ENCODE peak calls at places on chromosomes 5 and 9, in nine cellular contexts. One of them, this sample, is unnamed.

GRCh38 chr5:33905381-33905780 is 13.6 kb upstream of the ADAMTS12 start:
- DNase-seq in hepatocyte: no peak
- DNase-seq in neural progenitor cell: no peak
- DNase-seq in HCT116: no peak
- DNase-seq in PC-3: no peak
- DNase-seq in GM23248: no peak
- DNase-seq in OCI-LY7: no peak
- DNase-seq in SK-N-SH: no peak
- DNase-seq in GM23338: no peak
- DNase-seq in this sample: no peak

GRCh38 chr5:105032917-105033316 is 1470.3 kb upstream of the NUDT12 start:
- DNase-seq in hepatocyte: no peak
- DNase-seq in neural progenitor cell: no peak
- DNase-seq in HCT116: no peak
- DNase-seq in PC-3: no peak
- DNase-seq in GM23248: no peak
- DNase-seq in OCI-LY7: no peak
- DNase-seq in SK-N-SH: no peak
- DNase-seq in GM23338: no peak
- DNase-seq in this sample: no peak

GRCh38 chr5:16713386-16713928 is 96.7 kb upstream of the RETREG1 start:
- DNase-seq in hepatocyte: no peak
- DNase-seq in neural progenitor cell: peak; percentile 96
- DNase-seq in HCT116: no peak
- DNase-seq in PC-3: no peak
- DNase-seq in GM23248: peak; percentile 80
- DNase-seq in OCI-LY7: no peak
- DNase-seq in SK-N-SH: peak; percentile 82
- DNase-seq in GM23338: peak; percentile 73
- DNase-seq in this sample: no peak

GRCh38 chr9:133787749-133788015 is 49.5 kb upstream of the SARDH start:
- DNase-seq in hepatocyte: peak; percentile 42
- DNase-seq in neural progenitor cell: peak; percentile 61
- DNase-seq in HCT116: no peak
- DNase-seq in PC-3: no peak
- DNase-seq in GM23248: peak; percentile 15
- DNase-seq in OCI-LY7: peak; percentile 64
- DNase-seq in SK-N-SH: peak; percentile 77
- DNase-seq in GM23338: peak; percentile 63
- DNase-seq in this sample: no peak

GRCh38 chr5:111954516-111955337 is 197.7 kb upstream of the NREP start:
- DNase-seq in hepatocyte: no peak
- DNase-seq in neural progenitor cell: no peak
- DNase-seq in HCT116: no peak
- DNase-seq in PC-3: peak; percentile 13
- DNase-seq in GM23248: peak; percentile 72
- DNase-seq in OCI-LY7: no peak
- DNase-seq in SK-N-SH: no peak
- DNase-seq in GM23338: no peak
- DNase-seq in this sample: no peak

GRCh38 chr9:97578846-97579245 is 54.3 kb downstream of the TSTD2 start:
- DNase-seq in hepatocyte: no peak
- DNase-seq in neural progenitor cell: no peak
- DNase-seq in HCT116: no peak
- DNase-seq in PC-3: no peak
- DNase-seq in GM23248: no peak
- DNase-seq in OCI-LY7: no peak
- DNase-seq in SK-N-SH: no peak
- DNase-seq in GM23338: no peak
- DNase-seq in this sample: no peak

GRCh38 chr5:169302046-169302445 is 1.1 kb upstream of the SLIT3 start:
- DNase-seq in hepatocyte: no peak
- DNase-seq in neural progenitor cell: no peak
- DNase-seq in HCT116: no peak
- DNase-seq in PC-3: no peak
- DNase-seq in GM23248: no peak
- DNase-seq in OCI-LY7: no peak
- DNase-seq in SK-N-SH: no peak
- DNase-seq in GM23338: no peak
- DNase-seq in this sample: no peak

GRCh38 chr5:133441166-133441815 is 171.1 kb downstream of the FSTL4 start:
- DNase-seq in hepatocyte: no peak
- DNase-seq in neural progenitor cell: no peak
- DNase-seq in HCT116: no peak
- DNase-seq in PC-3: no peak
- DNase-seq in GM23248: no peak
- DNase-seq in OCI-LY7: no peak
- DNase-seq in SK-N-SH: no peak
- DNase-seq in GM23338: no peak
- DNase-seq in this sample: no peak

GRCh38 chr5:37663538-37663937 is 176.3 kb downstream of the GDNF start:
- DNase-seq in hepatocyte: no peak
- DNase-seq in neural progenitor cell: peak; percentile 17
- DNase-seq in HCT116: no peak
- DNase-seq in PC-3: no peak
- DNase-seq in GM23248: no peak
- DNase-seq in OCI-LY7: no peak
- DNase-seq in SK-N-SH: no peak
- DNase-seq in GM23338: peak; percentile 13
- DNase-seq in this sample: no peak

GRCh38 chr9:24257726-24258125 is 288.0 kb downstream of the IZUMO3 start:
- DNase-seq in hepatocyte: no peak
- DNase-seq in neural progenitor cell: no peak
- DNase-seq in HCT116: no peak
- DNase-seq in PC-3: peak; percentile 46
- DNase-seq in GM23248: no peak
- DNase-seq in OCI-LY7: no peak
- DNase-seq in SK-N-SH: no peak
- DNase-seq in GM23338: no peak
- DNase-seq in this sample: no peak

GRCh38 chr9:38062498-38063362 is 6.3 kb downstream of the SHB start:
- DNase-seq in hepatocyte: peak; percentile 53
- DNase-seq in neural progenitor cell: no peak
- DNase-seq in HCT116: no peak
- DNase-seq in PC-3: peak; percentile 58
- DNase-seq in GM23248: peak; percentile 77
- DNase-seq in OCI-LY7: no peak
- DNase-seq in SK-N-SH: no peak
- DNase-seq in GM23338: no peak
- DNase-seq in this sample: no peak

DNA sequence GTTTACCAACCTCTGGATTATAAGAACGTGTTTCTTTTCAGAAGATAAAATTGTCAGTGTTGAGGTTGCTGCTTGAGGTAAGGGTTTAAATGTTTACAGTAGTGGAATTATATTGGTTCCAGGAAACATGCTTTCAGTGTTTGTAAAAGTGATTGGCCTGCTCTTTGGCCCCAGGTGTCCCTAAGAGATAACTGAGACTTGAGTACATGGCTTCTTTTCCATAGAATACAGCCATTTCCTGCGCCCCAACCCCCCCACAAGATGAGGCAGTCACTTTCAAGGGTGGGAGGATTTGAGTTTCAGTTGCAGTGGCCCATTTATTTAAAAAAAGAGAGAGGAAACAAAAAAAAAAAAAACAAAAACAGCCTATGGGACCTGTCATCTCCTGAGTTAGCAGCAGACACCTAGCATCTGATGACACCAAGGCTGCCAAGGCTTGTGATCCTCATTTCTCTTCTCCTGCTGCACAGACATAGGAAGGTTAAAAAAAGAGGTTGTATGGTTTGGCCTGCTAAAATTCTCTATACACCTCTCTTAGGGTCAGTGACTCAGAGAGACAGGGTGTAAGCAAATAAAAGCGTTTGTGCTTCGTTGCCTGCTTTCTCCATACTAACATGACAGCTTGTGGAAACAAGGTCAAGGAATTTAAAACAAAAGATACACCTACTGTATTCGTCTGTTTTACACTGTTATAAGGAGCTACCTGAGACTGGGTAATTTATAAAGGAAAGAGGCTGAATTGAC is 28.1 kb upstream of the HTR4 start:
- DNase-seq in hepatocyte: no peak
- DNase-seq in neural progenitor cell: no peak
- DNase-seq in HCT116: no peak
- DNase-seq in PC-3: no peak
- DNase-seq in GM23248: no peak
- DNase-seq in OCI-LY7: no peak
- DNase-seq in SK-N-SH: no peak
- DNase-seq in GM23338: no peak
- DNase-seq in this sample: peak; percentile 9
- TF ChIP-seq EZH2phosphoT487 in hepatocyte: no peak
- TF ChIP-seq EZH2phosphoT487 in neural progenitor cell: no peak
- TF ChIP-seq EZH2phosphoT487 in HCT116: no peak
- TF ChIP-seq EZH2phosphoT487 in PC-3: no peak
- TF ChIP-seq EZH2phosphoT487 in GM23248: no peak
- TF ChIP-seq EZH2phosphoT487 in OCI-LY7: no peak
- TF ChIP-seq EZH2phosphoT487 in SK-N-SH: no peak
- TF ChIP-seq EZH2phosphoT487 in GM23338: no peak
- TF ChIP-seq EZH2phosphoT487 in this sample: no peak

DNA sequence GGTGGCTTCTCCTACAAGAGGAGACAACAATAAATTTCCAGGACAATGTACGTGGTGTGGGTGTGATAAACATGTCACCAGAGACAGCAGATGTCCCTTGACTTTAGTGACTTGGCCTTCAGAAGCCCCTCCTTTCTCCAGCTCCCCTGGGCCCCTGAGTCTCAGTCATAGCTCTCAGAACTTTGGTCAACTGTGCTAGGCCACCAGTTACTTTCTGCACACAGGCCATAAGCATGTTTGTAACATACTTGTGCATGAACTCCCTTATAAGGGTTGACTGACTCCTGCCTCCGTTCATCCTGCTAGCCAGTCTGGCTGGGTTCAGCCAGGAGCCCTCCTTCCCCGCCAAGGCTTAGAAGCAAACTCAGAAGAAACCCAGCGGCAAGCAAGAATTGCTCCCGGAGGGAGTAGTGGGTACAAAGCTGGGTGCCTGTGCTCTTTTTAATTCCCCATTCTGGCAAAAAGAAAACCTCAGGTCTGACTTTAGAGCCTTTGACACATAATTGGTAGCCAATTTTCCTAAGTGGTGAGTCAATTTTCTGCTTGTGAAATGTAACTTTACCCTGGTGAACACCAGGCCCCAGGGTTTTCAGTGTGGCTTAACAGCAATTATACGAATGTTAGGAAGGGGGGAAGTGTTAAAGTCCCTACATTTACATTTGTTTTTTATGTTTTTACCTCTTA is 49.2 kb downstream of the EBF1 start:
- DNase-seq in hepatocyte: no peak
- DNase-seq in neural progenitor cell: peak; percentile 36
- DNase-seq in HCT116: no peak
- DNase-seq in PC-3: peak; percentile 17
- DNase-seq in GM23248: peak; percentile 91
- DNase-seq in OCI-LY7: peak; percentile 51
- DNase-seq in SK-N-SH: no peak
- DNase-seq in GM23338: no peak
- DNase-seq in this sample: no peak
- H3K4me1 ChIP-seq in hepatocyte: peaks cover 15% of the 10 kb centered on the region
- H3K4me1 ChIP-seq in neural progenitor cell: peaks cover 28% of the 10 kb centered on the region
- H3K4me1 ChIP-seq in HCT116: no peaks in the 10 kb centered on the region
- H3K4me1 ChIP-seq in PC-3: no peaks in the 10 kb centered on the region
- H3K4me1 ChIP-seq in GM23248: peaks cover 34% of the 10 kb centered on the region
- H3K4me1 ChIP-seq in OCI-LY7: peaks cover 86% of the 10 kb centered on the region
- H3K4me1 ChIP-seq in SK-N-SH: no peaks in the 10 kb centered on the region
- H3K4me1 ChIP-seq in GM23338: peaks cover 26% of the 10 kb centered on the region
- H3K4me1 ChIP-seq in this sample: no peaks in the 10 kb centered on the region

DNA sequence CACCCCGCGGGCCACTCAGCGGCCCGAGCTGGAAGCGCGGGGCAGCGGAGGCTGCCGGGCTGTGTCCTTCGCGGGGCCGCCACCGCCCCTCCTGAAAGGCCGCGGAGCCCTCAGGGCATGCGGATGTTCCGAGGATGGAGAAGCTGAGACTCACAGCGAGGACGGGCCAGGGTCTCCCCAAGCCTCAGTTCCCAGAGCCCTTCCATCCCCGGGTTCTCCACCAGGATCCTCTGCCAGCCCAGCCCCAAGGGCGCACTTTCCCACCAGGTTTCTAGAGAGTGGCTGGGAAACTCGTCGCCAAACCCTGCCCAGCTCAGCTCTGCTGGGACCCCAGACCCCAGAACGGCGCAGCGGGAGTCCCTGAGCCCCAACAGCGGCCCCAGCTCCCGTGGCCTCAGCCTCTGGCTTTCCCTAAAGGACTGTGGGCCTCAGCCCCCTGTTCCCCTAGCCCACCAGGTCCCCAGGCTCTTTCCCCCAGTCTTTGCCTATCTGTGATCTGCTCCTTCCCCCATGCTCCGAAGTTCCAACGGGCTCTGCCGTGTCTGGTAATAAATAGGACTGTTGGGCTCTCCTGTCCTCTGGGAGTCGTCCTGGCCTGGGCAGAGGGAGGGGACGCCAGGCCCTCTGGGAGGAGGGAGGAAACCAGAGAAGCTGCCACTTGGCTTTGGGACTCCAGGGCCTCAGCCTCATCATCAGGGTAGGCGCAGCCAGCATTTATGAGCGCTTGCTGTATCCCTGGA is 27.9 kb downstream of the ADGRD2 start:
- DNase-seq in hepatocyte: no peak
- DNase-seq in neural progenitor cell: peak; percentile 46
- DNase-seq in HCT116: no peak
- DNase-seq in PC-3: no peak
- DNase-seq in GM23248: no peak
- DNase-seq in OCI-LY7: no peak
- DNase-seq in SK-N-SH: peak; percentile 85
- DNase-seq in GM23338: peak; percentile 76
- DNase-seq in this sample: no peak
- TF ChIP-seq EZH2phosphoT487 in hepatocyte: no peak
- TF ChIP-seq EZH2phosphoT487 in neural progenitor cell: no peak
- TF ChIP-seq EZH2phosphoT487 in HCT116: no peak
- TF ChIP-seq EZH2phosphoT487 in PC-3: no peak
- TF ChIP-seq EZH2phosphoT487 in GM23248: no peak
- TF ChIP-seq EZH2phosphoT487 in OCI-LY7: no peak
- TF ChIP-seq EZH2phosphoT487 in SK-N-SH: no peak
- TF ChIP-seq EZH2phosphoT487 in GM23338: no peak
- TF ChIP-seq EZH2phosphoT487 in this sample: no peak

GRCh38 chr9:93059097-93059959 is 827 bp downstream of the SUSD3 start:
- DNase-seq in hepatocyte: no peak
- DNase-seq in neural progenitor cell: no peak
- DNase-seq in HCT116: no peak
- DNase-seq in PC-3: no peak
- DNase-seq in GM23248: no peak
- DNase-seq in OCI-LY7: peak; percentile 66
- DNase-seq in SK-N-SH: no peak
- DNase-seq in GM23338: no peak
- DNase-seq in this sample: peak; percentile 42

GRCh38 chr9:93058357-93059096 is at the start of gene SUSD3:
- DNase-seq in hepatocyte: peak; percentile 91
- DNase-seq in neural progenitor cell: peak; percentile 93
- DNase-seq in HCT116: peak; percentile 39
- DNase-seq in PC-3: peak; percentile 73
- DNase-seq in GM23248: no peak
- DNase-seq in OCI-LY7: peak; percentile 97
- DNase-seq in SK-N-SH: peak; percentile 97
- DNase-seq in GM23338: peak; percentile 93
- DNase-seq in this sample: peak; percentile 78

GRCh38 chr9:93059960-93060591 is 1.6 kb downstream of the SUSD3 start:
- DNase-seq in hepatocyte: no peak
- DNase-seq in neural progenitor cell: no peak
- DNase-seq in HCT116: no peak
- DNase-seq in PC-3: no peak
- DNase-seq in GM23248: no peak
- DNase-seq in OCI-LY7: no peak
- DNase-seq in SK-N-SH: no peak
- DNase-seq in GM23338: peak; percentile 64
- DNase-seq in this sample: no peak

GRCh38 chr9:93057024-93057702 is 1.3 kb upstream of the SUSD3 start:
- DNase-seq in hepatocyte: no peak
- DNase-seq in neural progenitor cell: no peak
- DNase-seq in HCT116: no peak
- DNase-seq in PC-3: no peak
- DNase-seq in GM23248: no peak
- DNase-seq in OCI-LY7: peak; percentile 54
- DNase-seq in SK-N-SH: no peak
- DNase-seq in GM23338: peak; percentile 41
- DNase-seq in this sample: no peak

GRCh38 chr9:93057703-93058356 is 671 bp upstream of the SUSD3 start:
- DNase-seq in hepatocyte: no peak
- DNase-seq in neural progenitor cell: no peak
- DNase-seq in HCT116: no peak
- DNase-seq in PC-3: no peak
- DNase-seq in GM23248: no peak
- DNase-seq in OCI-LY7: no peak
- DNase-seq in SK-N-SH: no peak
- DNase-seq in GM23338: no peak
- DNase-seq in this sample: no peak
- H3K4me1 ChIP-seq in hepatocyte: peaks cover 27% of the 10 kb centered on the region
- H3K4me1 ChIP-seq in neural progenitor cell: peaks cover 27% of the 10 kb centered on the region
- H3K4me1 ChIP-seq in HCT116: peaks cover 14% of the 10 kb centered on the region
- H3K4me1 ChIP-seq in PC-3: peaks cover 27% of the 10 kb centered on the region
- H3K4me1 ChIP-seq in GM23248: peaks cover 8% of the 10 kb centered on the region
- H3K4me1 ChIP-seq in OCI-LY7: peaks cover 69% of the 10 kb centered on the region
- H3K4me1 ChIP-seq in SK-N-SH: no peaks in the 10 kb centered on the region
- H3K4me1 ChIP-seq in GM23338: peaks cover 35% of the 10 kb centered on the region
- H3K4me1 ChIP-seq in this sample: peaks cover 29% of the 10 kb centered on the region